ENCODE peak calls at places on chromosomes 1 and 21, in four cellular contexts. U is IMR-90, E is GM12878, T is K562. O is an unnamed sample. For H3K4me1, the result is how much of the 10 kb centered on the place peaks cover.

GRCh38 chr1:221620437-221621384 is 121.2 kb downstream of the DUSP10 start:
- DNase-seq in T (no peak), E (no peak), U (peak), O (peak)

GRCh38 chr1:110120960-110121561 is 8.8 kb downstream of the UBL4B start:
- DNase-seq in E (no peak), T (no peak), U (no peak), O (no peak)

GRCh38 chr1:150165622-150166612 is 16.2 kb downstream of the PLEKHO1 start:
- DNase-seq in T (peak), E (no peak), U (peak), O (peak)

GRCh38 chr1:246726881-246727280 is 2.7 kb downstream of the SCCPDH start:
- DNase-seq in E (no peak), T (no peak), U (no peak), O (no peak)

GRCh38 chr1:148263906-148264255 is 111.8 kb upstream of the NBPF11 start:
- DNase-seq in T (no peak), E (no peak), U (no peak), O (no peak)

GRCh38 chr1:21553116-21553926 is 44.1 kb downstream of the ALPL start:
- DNase-seq in U (peak), E (no peak), T (no peak), O (no peak)

GRCh38 chr1:245894843-245895242 is 612.2 kb downstream of the SMYD3 start:
- DNase-seq in E (peak), U (no peak), T (no peak), O (no peak)

GRCh38 chr1:101242331-101243050 is 5.7 kb downstream of the S1PR1 start:
- DNase-seq in T (no peak), U (no peak), E (no peak), O (no peak)

GRCh38 chr1:94621392-94621791 is 79.8 kb upstream of the F3 start:
- DNase-seq in T (peak), U (peak), E (no peak), O (peak)

GRCh38 chr1:95953005-95953404 is 719.0 kb downstream of the RWDD3 start:
- DNase-seq in U (peak), E (no peak), T (no peak), O (no peak)

GRCh38 chr1:209428241-209428921 is 155.1 kb upstream of the CAMK1G start:
- DNase-seq in E (no peak), T (peak), U (no peak), O (no peak)

GRCh38 chr21:33299181-33299752 is 25.5 kb upstream of the IFNAR1 start:
- DNase-seq in U (no peak), E (peak), T (no peak), O (no peak)

GRCh38 chr21:24118738-24119470 is 1488.4 kb downstream of the MRPL39 start:
- DNase-seq in U (peak), E (no peak), T (no peak), O (no peak)

GRCh38 chr1:17622823-17623222 is 83.3 kb downstream of the ARHGEF10L start:
- DNase-seq in T (no peak), E (no peak), U (no peak), O (no peak)

GRCh38 chr1:33096358-33097005 is 15.5 kb downstream of the AZIN2 start:
- DNase-seq in E (no peak), T (no peak), U (peak), O (no peak)

GRCh38 chr1:12179111-12179519 is 12.3 kb downstream of the TNFRSF1B start:
- DNase-seq in E (no peak), T (no peak), U (peak), O (no peak)

GRCh38 chr1:240117202-240117769 is 25.6 kb downstream of the FMN2 start:
- DNase-seq in E (no peak), U (no peak), T (no peak), O (no peak)

GRCh38 chr1:14260480-14260879 is 338.0 kb upstream of the KAZN start:
- DNase-seq in E (no peak), T (no peak), U (no peak), O (no peak)

GRCh38 chr1:157194739-157195520 is 56.7 kb upstream of the ETV3 start:
- DNase-seq in T (no peak), E (no peak), U (no peak), O (no peak)

GRCh38 chr1:153546796-153547559 is 1.4 kb upstream of the S100A4 start:
- DNase-seq in T (no peak), U (no peak), E (no peak), O (no peak)

GRCh38 chr21:39467746-39468145 is 16.0 kb downstream of the SH3BGR start:
- DNase-seq in E (no peak), T (no peak), U (no peak), O (no peak)

GRCh38 chr1:14715771-14716170 is 117.3 kb downstream of the KAZN start:
- DNase-seq in E (no peak), T (no peak), U (no peak), O (no peak)

GRCh38 chr1:39407889-39408640 is 83.4 kb upstream of the BMP8A start:
- DNase-seq in T (no peak), E (no peak), U (no peak), O (no peak)

GRCh38 chr1:152623203-152623844 is 421 bp upstream of the LCE3A start:
- DNase-seq in U (no peak), T (peak), E (no peak), O (no peak)

GRCh38 chr1:37031419-37031818 is 2.9 kb downstream of the GRIK3 start:
- DNase-seq in E (no peak), T (no peak), U (no peak), O (no peak)

GRCh38 chr1:210213335-210213734 is 19.3 kb upstream of the SERTAD4 start:
- DNase-seq in E (peak), T (no peak), U (no peak), O (no peak)

GRCh38 chr1:54965624-54966340 is 14.6 kb upstream of the TMEM61 start:
- DNase-seq in U (peak), E (peak), T (peak), O (no peak)

GRCh38 chr1:59375321-59376220 is 78.7 kb downstream of the FGGY start:
- DNase-seq in U (peak), E (no peak), T (no peak), O (no peak)

GRCh38 chr1:52424238-52424637 is 19.8 kb downstream of the PRPF38A start:
- DNase-seq in U (peak), E (no peak), T (peak), O (no peak)

GRCh38 chr1:43329995-43330751 is 7.4 kb upstream of the MPL start:
- DNase-seq in E (no peak), T (peak), U (peak), O (no peak)

GRCh38 chr21:38909929-38910328 is 104.2 kb downstream of the ETS2 start:
- DNase-seq in E (no peak), T (no peak), U (no peak), O (no peak)

GRCh38 chr1:33815061-33815460 is 48.8 kb upstream of the HMGB4 start:
- DNase-seq in T (no peak), E (no peak), U (peak), O (no peak)

GRCh38 chr21:33561373-33561772 is 18.5 kb downstream of the SON start:
- DNase-seq in E (no peak), T (no peak), U (no peak), O (no peak)

GRCh38 chr1:30908446-30908885 is at the start of gene SDC3:
- DNase-seq in E (no peak), U (no peak), T (peak), O (no peak)
- H3K4me1 ChIP-seq in E (under half), U (under half), T (under half), O (under half)

DNA sequence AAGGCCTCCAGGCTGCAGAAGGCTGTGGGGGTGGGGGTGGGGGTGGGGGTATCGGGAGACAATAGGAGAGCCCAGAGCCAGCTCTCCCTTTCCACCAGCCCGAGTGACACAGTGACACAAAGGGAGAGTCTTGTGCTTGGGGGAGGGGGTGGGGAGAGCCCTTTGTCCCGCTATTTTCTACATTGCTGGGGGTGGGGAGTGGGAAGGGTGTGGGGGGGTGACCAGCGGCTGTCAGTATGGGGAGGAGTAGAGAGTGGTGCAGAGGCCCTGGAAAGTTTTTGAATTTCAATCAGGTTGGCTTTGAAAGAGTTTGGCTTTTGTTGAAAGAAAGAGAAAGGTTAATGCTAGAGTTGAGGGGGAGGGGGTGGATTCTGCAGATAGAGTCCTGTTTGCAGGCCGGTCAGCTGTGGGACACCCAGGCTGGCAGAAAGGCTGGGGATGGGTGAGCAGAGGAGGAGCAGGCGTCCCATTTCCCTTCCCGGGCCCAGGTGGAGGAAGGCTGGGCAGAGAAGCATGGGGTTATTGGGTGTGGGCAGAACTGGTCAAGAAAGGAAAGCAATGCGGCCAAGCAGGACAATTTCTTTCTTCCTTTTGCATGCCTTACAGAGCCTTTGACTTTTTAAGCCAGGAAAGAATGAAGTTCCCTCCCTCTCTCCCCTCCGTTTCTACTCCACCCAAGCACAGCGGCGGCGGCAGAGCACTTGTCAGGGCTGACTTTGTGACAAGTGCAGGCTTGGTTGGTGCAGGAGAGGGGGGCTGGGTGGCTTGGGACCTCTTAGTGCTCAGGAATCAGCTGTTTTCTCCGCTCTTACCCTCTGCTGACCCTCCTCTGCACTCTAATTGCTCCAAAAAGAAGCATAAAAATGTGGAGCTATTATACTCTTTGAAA is 96.2 kb downstream of the RNF220 start:
- DNase-seq in T (no peak), E (no peak), U (no peak), O (no peak)
- TF ChIP-seq RCOR1 in T (no peak), E (no peak), U (no peak), O (no peak)

DNA sequence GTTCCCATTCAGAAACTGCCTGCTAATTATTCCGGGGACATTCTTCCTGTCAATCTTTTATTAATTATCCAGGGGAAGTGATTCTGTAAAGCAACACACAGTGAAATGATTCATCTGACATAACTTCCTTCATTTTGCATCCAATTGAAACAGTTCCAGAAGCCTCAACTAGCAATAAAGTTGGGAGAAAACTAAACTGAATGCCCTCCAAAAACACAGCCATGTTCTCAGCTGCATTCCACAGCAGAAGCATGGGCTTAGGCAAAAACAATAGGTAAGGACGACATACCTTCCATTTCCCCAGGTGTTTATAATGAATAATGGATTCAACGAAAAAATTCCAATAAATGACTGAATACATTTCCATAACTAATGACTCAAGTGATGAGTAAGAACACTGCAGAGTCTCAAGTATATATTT is 36.9 kb upstream of the TARBP1 start:
- DNase-seq in T (no peak), E (no peak), U (peak), O (no peak)
- TF ChIP-seq ELK1 in T (no peak), E (no peak), U (no peak), O (no peak)

DNA sequence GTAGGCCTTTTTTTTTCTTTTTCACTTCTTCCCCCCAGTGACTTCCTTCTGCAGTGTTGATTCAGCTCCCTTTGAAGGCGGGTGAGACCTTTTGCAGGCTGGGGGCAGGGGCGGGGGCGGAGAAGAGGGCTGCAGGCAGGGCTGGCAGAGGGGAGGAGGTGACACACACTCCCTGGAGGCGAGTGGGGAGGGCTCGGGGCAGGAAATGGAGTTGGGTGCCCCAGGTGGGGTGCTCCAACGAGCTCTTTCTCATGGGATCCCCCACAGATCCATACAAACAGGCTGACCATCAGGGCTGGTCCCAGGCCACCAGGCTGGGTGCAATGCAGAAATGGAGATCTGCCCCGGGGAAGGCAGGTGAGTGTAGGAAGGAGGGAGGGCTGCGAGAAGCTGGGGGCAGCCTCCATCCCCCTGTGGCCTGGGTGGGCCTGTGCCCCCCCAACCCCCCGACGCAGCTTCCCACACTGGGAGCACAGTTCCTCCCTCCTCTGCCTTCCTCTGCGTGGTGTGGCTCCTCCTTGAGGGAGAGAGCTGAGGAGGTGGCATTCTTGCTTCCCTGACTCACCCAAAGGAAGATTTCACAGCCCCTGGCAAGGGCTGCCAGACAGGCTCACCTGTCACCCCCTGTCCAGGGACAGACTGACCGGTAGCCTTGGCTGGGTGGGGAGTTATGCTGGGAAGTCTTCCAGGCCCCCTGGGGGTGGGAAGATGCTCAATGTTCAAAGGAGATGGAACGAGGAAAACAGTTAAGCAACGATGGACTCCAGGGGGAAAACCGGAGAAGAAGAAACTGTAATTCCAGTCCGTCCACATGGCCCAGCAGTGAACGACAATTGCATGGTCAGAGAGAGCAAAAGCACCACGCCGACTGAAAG is 7.1 kb upstream of the ITGB2 start:
- DNase-seq in U (peak), T (peak), E (peak), O (peak)
- H3K4me1 ChIP-seq in U (under half), T (under half), E (under half), O (under half)

GRCh38 chr1:234758851-234759250 is 148.9 kb upstream of the IRF2BP2 start:
- DNase-seq in E (no peak), U (peak), T (no peak), O (no peak)
- TF ChIP-seq RCOR1 in E (no peak), U (no peak), T (no peak), O (no peak)

GRCh38 chr1:3577300-3577699 is 34.0 kb downstream of the MEGF6 start:
- DNase-seq in E (no peak), U (peak), T (no peak), O (no peak)
- TF ChIP-seq ELK1 in E (no peak), U (no peak), T (no peak), O (no peak)

GRCh38 chr1:9069324-9070100 is at the start of gene SLC2A5:
- DNase-seq in T (no peak), E (peak), U (no peak), O (no peak)
- H3K4me1 ChIP-seq in T (under half), E (under half), U (under half), O (under half)

O was measured in A549.